ENCODE peak calls at places on chromosomes 12 and 14, in four cellular contexts. B is naive thymus-derived CD8-positive, alpha-beta T cell; R is activated CD4-positive, CD25-positive, alpha-beta regulatory T cell treated with anti-CD3 and anti-CD28 coated beads, Interleukin-2, amount 50 U/mL, for 72 hours; N is iPS-NIHi11. I is an unnamed sample.

GRCh38 chr14:67440513-67440912 is 28.5 kb upstream of the PLEK2 start:
- DNase-seq in N (no peak), R (no peak), B (no peak), I (no peak)

GRCh38 chr14:61244051-61244450 is 37.1 kb downstream of the TMEM30B start:
- DNase-seq in R (no peak), N (no peak), B (no peak), I (no peak)

GRCh38 chr14:96027356-96028335 is 11.5 kb upstream of the C14orf132 start:
- DNase-seq in R (no peak), B (no peak), N (no peak), I (no peak)

GRCh38 chr14:87148655-87149054 is 844.3 kb downstream of the GALC start:
- DNase-seq in N (no peak), B (no peak), R (no peak), I (no peak)

GRCh38 chr12:6230321-6231110 is 30.3 kb downstream of the CD9 start:
- DNase-seq in B (peak; percentile 73), N (peak; percentile 37), R (peak; percentile 60), I (peak; percentile 71)

GRCh38 chr12:105679982-105680381 is 349.5 kb downstream of the C12orf75 start:
- DNase-seq in B (no peak), N (no peak), R (no peak), I (no peak)

GRCh38 chr12:79844693-79845092 is 90.2 kb downstream of the PPP1R12A start:
- DNase-seq in R (no peak), B (no peak), N (peak; percentile 14), I (no peak)

GRCh38 chr12:103794814-103795213 is 46.2 kb downstream of the NT5DC3 start:
- DNase-seq in B (no peak), R (no peak), N (no peak), I (no peak)

GRCh38 chr12:69154585-69155363 is 84.6 kb upstream of the CPSF6 start:
- DNase-seq in R (peak; percentile 75), N (peak; percentile 75), B (peak; percentile 72), I (peak; percentile 58)

GRCh38 chr12:76764856-76765255 is 941 bp downstream of the ZDHHC17 start:
- DNase-seq in R (no peak), N (no peak), B (no peak), I (no peak)

GRCh38 chr12:40691913-40692616 is at the start of gene CNTN1:
- DNase-seq in R (no peak), N (peak; percentile 97), B (no peak), I (peak; percentile 38)

GRCh38 chr12:110531741-110532333 is 29.7 kb downstream of the RAD9B start:
- DNase-seq in R (no peak), B (no peak), N (no peak), I (no peak)

GRCh38 chr14:95436348-95436747 is 80.1 kb downstream of the SYNE3 start:
- DNase-seq in B (no peak), R (no peak), N (no peak), I (no peak)

GRCh38 chr14:53519137-53519536 is 366.0 kb upstream of the DDHD1 start:
- DNase-seq in B (no peak), N (no peak), R (no peak), I (no peak)

GRCh38 chr12:129195081-129195480 is 341.8 kb downstream of the GLT1D1 start:
- DNase-seq in N (peak; percentile 49), B (no peak), R (no peak), I (no peak)

GRCh38 chr12:6538420-6539275 is 4.3 kb downstream of the GAPDH start:
- DNase-seq in N (no peak), B (no peak), R (no peak), I (no peak)

GRCh38 chr12:49525942-49526341 is 12.9 kb upstream of the KCNH3 start:
- DNase-seq in N (no peak), R (no peak), B (no peak), I (no peak)

GRCh38 chr12:12070674-12071661 is at the start of gene BCL2L14:
- DNase-seq in B (no peak), R (no peak), N (no peak), I (no peak)

GRCh38 chr12:71626098-71626497 is 37.5 kb downstream of the ZFC3H1 start:
- DNase-seq in R (no peak), B (no peak), N (no peak), I (no peak)

GRCh38 chr12:92297932-92298681 is 152.5 kb upstream of the BTG1 start:
- DNase-seq in N (no peak), B (no peak), R (no peak), I (no peak)

GRCh38 chr14:58836303-58836702 is 198.5 kb downstream of the DACT1 start:
- DNase-seq in N (no peak), R (no peak), B (no peak), I (no peak)

GRCh38 chr12:114817491-114818440 is 133.8 kb upstream of the TBX3 start:
- DNase-seq in N (no peak), B (no peak), R (no peak), I (no peak)

GRCh38 chr12:91404362-91404899 is 221.8 kb upstream of the DCN start:
- DNase-seq in N (no peak), B (no peak), R (no peak), I (no peak)

GRCh38 chr12:30862486-30862885 is 64.1 kb upstream of the TSPAN11 start:
- DNase-seq in B (no peak), R (no peak), N (no peak), I (no peak)

GRCh38 chr12:39835517-39836489 is 216.2 kb upstream of the ABCD2 start:
- DNase-seq in B (no peak), N (no peak), R (no peak), I (no peak)

GRCh38 chr12:97503073-97503472 is 40.5 kb downstream of the RMST start:
- DNase-seq in B (no peak), R (no peak), N (no peak), I (no peak)

GRCh38 chr14:91280129-91280528 is 35.6 kb upstream of the GPR68 start:
- DNase-seq in B (no peak), R (no peak), N (no peak), I (no peak)

GRCh38 chr12:16148938-16149337 is 128.5 kb downstream of the SLC15A5 start:
- DNase-seq in B (no peak), N (no peak), R (no peak), I (no peak)

GRCh38 chr12:550473-551260 is 90.9 kb downstream of the B4GALNT3 start:
- DNase-seq in B (no peak), N (no peak), R (no peak), I (peak; percentile 65)

GRCh38 chr14:33847066-33847465 is 103.8 kb downstream of the EGLN3 start:
- DNase-seq in B (no peak), N (no peak), R (no peak), I (no peak)

GRCh38 chr14:93079321-93079720 is 36.4 kb downstream of the ITPK1 start:
- DNase-seq in N (no peak), R (no peak), B (no peak), I (no peak)